ENCODE peak calls at places on chromosomes 6 and 20, in six cellular contexts. S, N, E, F, J and I are unnamed samples.

GRCh38 chr6:5190467-5190866 is 70.3 kb downstream of the LYRM4 start:
- DNase-seq in E (no peak), N (peak; percentile 96), S (peak; percentile 90), J (no peak), F (peak; percentile 89), I (no peak)

GRCh38 chr6:4041480-4041879 is 37.5 kb downstream of the FAM217A start:
- DNase-seq in N (no peak), E (no peak), F (no peak), S (no peak), J (no peak), I (no peak)

GRCh38 chr20:12237772-12238171 is 320.1 kb downstream of the BTBD3 start:
- DNase-seq in F (no peak), E (no peak), N (peak; percentile 45), S (peak; percentile 1), J (no peak), I (no peak)

GRCh38 chr6:41713161-41713649 is 22.2 kb downstream of the TFEB start:
- DNase-seq in N (no peak), S (peak; percentile 96), E (no peak), J (no peak), F (no peak), I (no peak)

GRCh38 chr6:127319686-127320085 is 23.7 kb downstream of the ECHDC1 start:
- DNase-seq in S (no peak), N (no peak), J (no peak), E (no peak), F (no peak), I (no peak)

GRCh38 chr6:35919827-35920751 is 809 bp downstream of the SRPK1 start:
- DNase-seq in J (peak; percentile 40), F (peak; percentile 56), E (no peak), N (peak; percentile 40), S (peak; percentile 85), I (peak; percentile 22)

GRCh38 chr6:131629656-131630055 is 1.6 kb upstream of the MED23 start:
- DNase-seq in N (no peak), J (no peak), E (no peak), S (peak; percentile 20), F (no peak), I (no peak)

GRCh38 chr20:51428451-51429143 is 113.9 kb downstream of the NFATC2 start:
- DNase-seq in J (peak; percentile 54), S (no peak), F (peak; percentile 75), N (peak; percentile 52), E (no peak), I (no peak)

GRCh38 chr6:40371621-40372020 is 215.5 kb downstream of the LRFN2 start:
- DNase-seq in N (no peak), F (no peak), J (no peak), E (no peak), S (peak; percentile 73), I (no peak)

GRCh38 chr6:155100591-155100990 is 105.5 kb downstream of the TIAM2 start:
- DNase-seq in E (no peak), J (no peak), F (no peak), N (no peak), S (no peak), I (no peak)

GRCh38 chr6:145318952-145319351 is 416.4 kb downstream of the EPM2A start:
- DNase-seq in N (no peak), E (no peak), S (no peak), F (peak; percentile 20), J (no peak), I (no peak)
- TF ChIP-seq CTCF in N (no peak), E (no peak), S (no peak), F (peak; percentile 30), J (no peak), I (no peak)

GRCh38 chr6:24524801-24525200 is 30.0 kb downstream of the ALDH5A1 start:
- DNase-seq in J (peak; percentile 13), N (peak; percentile 35), S (peak; percentile 33), F (peak; percentile 33), E (peak; percentile 45), I (no peak)
- TF ChIP-seq CTCF in J (peak; percentile 46), N (peak; percentile 52), S (peak; percentile 70), F (peak; percentile 55), E (peak; percentile 69), I (no peak)

GRCh38 chr6:33173228-33174180 is 18.8 kb downstream of the COL11A2 start:
- DNase-seq in N (no peak), J (no peak), S (no peak), F (no peak), E (no peak), I (no peak)

GRCh38 chr6:33170176-33171095 is 21.8 kb downstream of the COL11A2 start:
- DNase-seq in N (no peak), F (no peak), J (no peak), S (no peak), E (no peak), I (no peak)

GRCh38 chr6:33171096-33171888 is 21.0 kb downstream of the COL11A2 start:
- DNase-seq in J (no peak), F (no peak), S (no peak), E (no peak), N (no peak), I (no peak)

GRCh38 chr6:33171889-33172203 is 20.4 kb downstream of the COL11A2 start:
- DNase-seq in F (no peak), S (no peak), J (no peak), E (no peak), N (no peak), I (no peak)

DNA sequence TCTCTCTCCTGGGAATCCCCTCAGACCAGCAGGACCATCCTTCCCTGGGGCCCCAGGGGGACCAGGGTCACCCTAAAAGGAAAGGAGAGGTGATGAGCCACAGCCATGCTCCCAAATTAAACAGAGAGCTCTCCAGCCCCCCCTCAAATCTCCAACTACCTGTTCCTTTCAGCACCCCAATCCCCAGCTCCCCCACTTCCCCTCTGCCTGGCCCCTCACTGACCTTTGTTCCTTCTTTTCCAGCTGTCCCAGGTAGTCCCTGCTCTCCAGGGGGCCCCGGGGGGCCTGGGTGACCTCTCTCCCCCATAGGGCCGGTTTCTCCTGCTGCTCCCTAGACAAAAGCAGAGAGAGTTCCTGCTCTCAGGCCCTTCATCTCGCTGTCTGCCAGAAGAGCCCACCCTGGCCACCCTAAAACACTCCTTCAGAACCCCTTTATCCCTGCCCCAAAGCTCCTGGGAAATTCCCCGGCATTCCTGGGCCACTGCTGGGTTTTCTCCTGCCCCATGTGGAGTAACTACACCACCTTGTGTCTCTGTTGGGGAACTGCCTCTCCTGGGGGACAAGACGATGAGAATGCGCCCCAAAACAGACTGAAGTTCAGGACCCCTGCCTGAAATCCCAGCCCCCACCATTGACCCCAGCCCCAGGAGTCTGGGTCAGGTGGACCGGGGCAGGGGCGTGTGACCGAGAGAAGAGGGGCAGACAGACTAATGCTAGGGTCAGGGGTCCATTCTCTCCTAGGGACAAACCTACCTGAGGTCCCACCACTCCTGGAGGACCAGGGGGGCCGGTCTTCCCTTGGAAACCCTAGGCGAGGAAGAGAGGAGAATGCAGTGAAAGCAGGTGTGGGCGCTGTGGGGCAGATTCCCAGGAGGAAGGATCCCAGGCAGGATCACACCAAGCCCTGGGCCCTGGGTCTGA is 19.7 kb downstream of the COL11A2 start:
- DNase-seq in J (peak; percentile 34), F (peak; percentile 53), E (peak; percentile 70), N (peak; percentile 41), S (peak; percentile 29), I (no peak)
- TF ChIP-seq CTCF in J (peak; percentile 49), F (peak; percentile 91), E (peak; percentile 65), N (peak; percentile 83), S (peak; percentile 89), I (no peak)

GRCh38 chr20:2387180-2387577 is 6.5 kb downstream of the TGM6 start:
- DNase-seq in J (peak; percentile 65), N (peak; percentile 13), E (peak; percentile 68), S (no peak), F (peak; percentile 48), I (no peak)
- TF ChIP-seq CTCF in J (peak; percentile 58), N (peak; percentile 41), E (peak; percentile 17), S (peak; percentile 62), F (peak; percentile 79), I (peak; percentile 12)

DNA sequence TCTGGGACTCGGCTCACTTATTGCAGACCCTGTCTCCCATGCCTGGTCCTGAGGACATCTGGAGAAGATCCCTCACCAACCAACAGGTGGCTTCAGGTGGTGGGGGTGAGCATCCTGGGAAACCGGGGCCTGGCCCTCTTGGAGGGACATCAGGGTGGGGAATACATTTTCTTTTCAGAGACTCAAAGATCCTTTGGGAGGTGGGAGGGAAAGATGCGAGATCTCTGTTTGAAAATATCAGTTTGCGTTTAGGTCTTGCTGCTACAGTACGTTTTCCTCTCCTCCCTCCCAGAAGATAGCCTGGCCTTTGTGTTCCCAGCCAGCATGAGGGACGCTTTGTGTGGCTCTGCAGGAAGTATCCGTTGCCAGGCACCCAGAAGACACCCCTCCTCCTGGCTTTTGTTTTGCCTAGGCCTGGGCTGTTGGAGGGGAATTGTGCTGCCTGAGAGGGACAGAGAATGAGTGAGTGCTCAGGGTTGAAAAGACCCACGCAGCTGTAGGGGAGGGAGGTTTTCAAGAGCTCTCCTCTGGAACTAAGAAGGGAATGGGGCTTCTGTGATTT is 21.8 kb upstream of the SLC2A12 start:
- DNase-seq in N (no peak), J (peak; percentile 9), S (no peak), E (no peak), F (peak; percentile 9), I (no peak)
- TF ChIP-seq CTCF in N (no peak), J (no peak), S (no peak), E (no peak), F (no peak), I (no peak)

DNA sequence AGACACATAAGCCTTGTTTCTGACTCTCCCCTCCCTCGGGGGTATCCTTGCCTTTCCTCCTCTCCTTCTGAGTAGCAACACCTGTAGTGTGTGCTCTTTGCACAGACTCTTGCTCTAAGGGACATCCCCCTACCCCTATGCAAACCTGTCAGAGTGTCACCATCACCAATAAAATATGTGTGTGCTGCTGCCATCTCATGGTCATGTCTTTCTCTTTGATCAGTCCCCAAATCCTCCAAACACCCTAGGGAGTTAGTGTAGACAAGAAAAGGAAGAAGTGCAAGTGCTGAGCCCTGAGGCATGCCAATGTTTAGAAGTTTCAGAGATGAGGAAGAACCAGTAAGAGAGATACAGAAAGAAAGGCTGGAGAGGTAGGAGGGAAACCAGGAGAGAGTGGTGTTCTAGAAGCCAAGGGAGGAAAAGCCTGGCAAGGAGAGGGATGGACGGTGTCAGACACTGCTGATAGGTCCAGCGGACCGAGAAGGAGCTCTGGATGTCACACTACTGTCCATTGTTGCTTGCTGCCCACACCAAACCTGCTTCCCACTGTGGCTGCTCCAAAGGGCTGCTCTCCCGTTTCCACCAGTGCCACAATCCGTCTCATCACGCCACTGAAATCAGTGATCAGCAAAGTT is 16.4 kb downstream of the TRMT6 start:
- DNase-seq in S (no peak), J (no peak), E (peak; percentile 63), N (no peak), F (peak; percentile 71), I (no peak)
- TF ChIP-seq CTCF in S (peak; percentile 56), J (no peak), E (peak; percentile 10), N (no peak), F (peak; percentile 85), I (no peak)

GRCh38 chr20:44686934-44687333 is 28.2 kb upstream of the CCN5 start:
- DNase-seq in N (no peak), J (no peak), S (no peak), F (peak; percentile 1), E (no peak), I (no peak)

GRCh38 chr20:44689809-44690208 is 25.4 kb upstream of the CCN5 start:
- DNase-seq in F (no peak), N (no peak), S (no peak), E (no peak), J (no peak), I (no peak)

GRCh38 chr20:44691424-44692423 is 23.4 kb upstream of the CCN5 start:
- DNase-seq in F (no peak), J (no peak), N (peak; percentile 92), S (no peak), E (no peak), I (no peak)

GRCh38 chr20:44690781-44691423 is 24.3 kb upstream of the CCN5 start:
- DNase-seq in E (no peak), J (no peak), N (peak; percentile 61), S (no peak), F (no peak), I (no peak)

GRCh38 chr20:44688053-44688625 is 27.0 kb upstream of the CCN5 start:
- DNase-seq in N (no peak), J (no peak), E (no peak), S (no peak), F (no peak), I (no peak)
- TF ChIP-seq CTCF in N (peak; percentile 27), J (no peak), E (no peak), S (peak; percentile 25), F (no peak), I (no peak)